ENCODE peak calls at places on chromosomes 5 and 9, in nine cellular contexts. Q is mesothelial cell of epicardium, K is A549, U is epithelial cell of esophagus, O is WERI-Rb-1, W is neural crest cell, F is HFFc6, Z is foreskin fibroblast, Y is psoas muscle. P is an unnamed sample.
A peak's percentile ranks its signal among the peaks of the same experiment; 100 is the strongest.

GRCh38 chr5:109196486-109196885 is 213.3 kb downstream of the PJA2 start:
- DNase-seq in Q (no peak), K (no peak), U (no peak), O (no peak), W (no peak), F (no peak), Z (no peak), Y (no peak), P (no peak)

GRCh38 chr9:3875371-3876132 is 349.8 kb upstream of the RFX3 start:
- DNase-seq in Q (no peak), K (peak; percentile 64), U (peak; percentile 96), O (no peak), W (no peak), F (peak; percentile 89), Z (peak; percentile 61), Y (no peak), P (no peak)

GRCh38 chr9:108973876-108974275 is 39.4 kb downstream of the CTNNAL1 start:
- DNase-seq in Q (no peak), K (no peak), U (no peak), O (peak; percentile 45), W (no peak), F (no peak), Z (no peak), Y (no peak), P (no peak)

GRCh38 chr5:59361454-59361853 is 532.1 kb downstream of the PDE4D start:
- DNase-seq in Q (no peak), K (no peak), U (no peak), O (no peak), W (no peak), F (no peak), Z (no peak), Y (no peak), P (no peak)

GRCh38 chr5:73948720-73949119 is 322.7 kb downstream of the ARHGEF28 start:
- DNase-seq in Q (no peak), K (no peak), U (peak; percentile 16), O (peak; percentile 20), W (no peak), F (peak; percentile 11), Z (peak; percentile 69), Y (peak; percentile 16), P (no peak)

GRCh38 chr5:86679529-86679928 is 61.8 kb downstream of the COX7C start:
- DNase-seq in Q (no peak), K (peak; percentile 22), U (peak; percentile 59), O (peak; percentile 32), W (no peak), F (peak; percentile 58), Z (peak; percentile 5), Y (no peak), P (no peak)

GRCh38 chr9:97703437-97704326 is 6.5 kb upstream of the XPA start:
- DNase-seq in Q (no peak), K (peak; percentile 50), U (peak; percentile 91), O (no peak), W (no peak), F (peak; percentile 85), Z (peak; percentile 65), Y (no peak), P (no peak)

GRCh38 chr9:91421987-91422765 is 1.5 kb downstream of the NFIL3 start:
- DNase-seq in Q (no peak), K (peak; percentile 12), U (peak; percentile 52), O (no peak), W (no peak), F (peak; percentile 33), Z (no peak), Y (no peak), P (peak; percentile 7)

GRCh38 chr5:171342362-171343111 is 33.5 kb downstream of the TLX3 start:
- DNase-seq in Q (no peak), K (peak; percentile 40), U (peak; percentile 66), O (peak; percentile 48), W (peak; percentile 58), F (peak; percentile 58), Z (peak; percentile 33), Y (no peak), P (no peak)

GRCh38 chr5:126285307-126285706 is 137.9 kb upstream of the GRAMD2B start:
- DNase-seq in Q (no peak), K (no peak), U (peak; percentile 5), O (no peak), W (no peak), F (no peak), Z (no peak), Y (no peak), P (no peak)

GRCh38 chr9:121399883-121400607 is 30.0 kb upstream of the STOM start:
- DNase-seq in Q (no peak), K (peak; percentile 40), U (peak; percentile 86), O (no peak), W (no peak), F (peak; percentile 78), Z (peak; percentile 47), Y (no peak), P (no peak)

GRCh38 chr9:123597073-123597472 is 241.1 kb downstream of the CRB2 start:
- DNase-seq in Q (no peak), K (no peak), U (no peak), O (no peak), W (no peak), F (no peak), Z (no peak), Y (no peak), P (peak; percentile 6)

GRCh38 chr5:176662371-176663333 is 15.4 kb downstream of the TSPAN17 start:
- DNase-seq in Q (no peak), K (no peak), U (no peak), O (no peak), W (no peak), F (no peak), Z (no peak), Y (no peak), P (no peak)

GRCh38 chr5:116554764-116555163 is 19.9 kb downstream of the SEMA6A start:
- DNase-seq in Q (no peak), K (no peak), U (no peak), O (no peak), W (no peak), F (no peak), Z (no peak), Y (no peak), P (no peak)

DNA sequence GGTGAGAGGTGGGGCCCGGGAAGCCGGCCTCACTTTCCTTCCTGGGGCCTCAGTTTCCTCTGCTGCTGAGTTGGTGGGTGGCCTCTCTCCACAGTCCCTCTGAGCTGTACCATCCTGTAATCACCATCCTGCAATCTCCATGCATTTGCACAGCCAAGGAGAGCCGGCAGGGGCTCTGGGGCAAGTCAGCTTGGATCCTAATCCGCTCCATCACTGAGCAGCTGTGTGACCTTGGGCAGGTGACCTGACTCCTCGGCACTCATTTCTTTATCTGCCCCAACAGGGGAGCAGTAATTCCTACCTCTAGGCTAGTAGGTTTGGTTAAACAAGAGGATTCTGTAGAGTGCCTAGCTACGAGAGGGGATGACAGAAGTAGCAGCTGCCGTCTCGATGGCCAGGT is 88.2 kb upstream of the ZNF618 start:
- DNase-seq in Q (no peak), K (no peak), U (no peak), O (peak; percentile 28), W (no peak), F (no peak), Z (no peak), Y (no peak), P (no peak)
- TF ChIP-seq CTCF in Q (no peak), K (no peak), U (no peak), O (peak; percentile 44), W (no peak), F (no peak), Z (no peak), Y (no peak), P (no peak)

GRCh38 chr5:142013734-142014495 is 1.1 kb upstream of the GNPDA1 start:
- DNase-seq in Q (no peak), K (no peak), U (peak; percentile 41), O (peak; percentile 17), W (no peak), F (peak; percentile 83), Z (peak; percentile 87), Y (peak; percentile 60), P (no peak)

GRCh38 chr5:142012792-142013388 is at the start of gene GNPDA1:
- DNase-seq in Q (peak; percentile 68), K (peak; percentile 88), U (peak; percentile 78), O (peak; percentile 84), W (peak; percentile 51), F (peak; percentile 54), Z (peak; percentile 86), Y (peak; percentile 86), P (peak; percentile 92)

GRCh38 chr5:142011572-142012185 is 1.1 kb downstream of the GNPDA1 start:
- DNase-seq in Q (no peak), K (no peak), U (no peak), O (no peak), W (no peak), F (no peak), Z (no peak), Y (no peak), P (no peak)

GRCh38 chr5:142009886-142010285 is 2.9 kb downstream of the GNPDA1 start:
- DNase-seq in Q (no peak), K (no peak), U (no peak), O (no peak), W (no peak), F (no peak), Z (no peak), Y (no peak), P (peak; percentile 49)

DNA sequence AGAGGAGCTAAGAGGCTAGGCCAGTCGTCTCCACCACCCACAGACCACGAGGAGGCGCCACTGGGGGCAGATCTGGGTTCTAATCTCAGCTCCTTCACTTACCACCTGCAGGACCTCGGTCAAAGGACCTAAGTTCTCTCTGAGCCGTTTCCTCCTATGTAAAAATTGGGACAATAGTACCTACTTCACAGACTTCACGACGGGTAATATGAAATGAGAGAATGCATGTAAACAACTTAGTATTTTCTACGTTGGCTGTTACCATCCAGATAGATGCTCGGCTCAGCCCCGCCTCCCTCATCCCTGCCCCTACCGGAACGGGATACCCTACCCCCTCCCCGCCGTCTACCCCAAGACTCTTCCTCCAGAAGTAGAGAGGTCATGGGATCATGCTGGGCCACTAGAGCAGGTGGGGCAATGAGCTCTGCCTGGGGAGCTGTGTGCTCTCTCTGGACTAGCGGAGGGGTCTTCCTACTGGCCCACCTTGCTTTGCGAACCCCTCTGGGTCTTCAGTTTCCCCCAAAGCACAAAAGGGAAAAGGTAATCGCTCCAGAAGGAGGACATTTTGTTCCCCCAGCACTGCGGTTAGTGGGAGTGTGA is 541 bp downstream of the GNPDA1 start:
- DNase-seq in Q (no peak), K (peak; percentile 46), U (peak; percentile 30), O (peak; percentile 67), W (peak; percentile 51), F (peak; percentile 10), Z (no peak), Y (peak; percentile 61), P (no peak)
- TF ChIP-seq CTCF in Q (no peak), K (peak; percentile 56), U (peak; percentile 43), O (peak; percentile 74), W (peak; percentile 65), F (peak; percentile 73), Z (peak; percentile 67), Y (peak; percentile 30), P (peak; percentile 54)

GRCh38 chr9:114434878-114435311 is 47.1 kb upstream of the AKNA start:
- DNase-seq in Q (no peak), K (peak; percentile 63), U (peak; percentile 68), O (peak; percentile 53), W (no peak), F (no peak), Z (peak; percentile 11), Y (no peak), P (no peak)
- TF ChIP-seq CTCF in Q (no peak), K (peak; percentile 66), U (peak; percentile 87), O (peak; percentile 91), W (peak; percentile 70), F (peak; percentile 77), Z (peak; percentile 75), Y (no peak), P (peak; percentile 75)

DNA sequence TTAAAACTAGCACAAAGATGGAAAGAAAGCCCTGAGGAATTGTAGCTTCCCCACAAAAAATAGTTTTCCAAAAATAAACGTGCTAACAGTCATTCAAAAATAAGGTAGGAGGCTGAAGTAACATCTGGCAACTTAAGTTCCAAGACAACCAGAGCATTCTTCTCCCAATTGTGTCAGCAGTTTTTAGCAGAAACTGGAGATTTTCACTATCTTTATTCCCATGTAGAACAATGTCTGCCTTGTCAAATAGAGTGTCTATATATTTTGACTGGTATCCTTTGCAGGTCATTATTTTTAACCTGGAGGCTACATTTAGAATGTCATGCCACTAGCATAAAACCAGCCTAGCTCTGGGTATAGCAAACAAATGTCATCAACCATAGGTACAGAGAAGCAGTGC is 10.8 kb downstream of the TYRP1 start:
- DNase-seq in Q (no peak), K (no peak), U (no peak), O (no peak), W (no peak), F (no peak), Z (no peak), Y (no peak), P (no peak)
- TF ChIP-seq CTCF in Q (no peak), K (no peak), U (no peak), O (no peak), W (no peak), F (no peak), Z (no peak), Y (no peak), P (no peak)

P was measured in osteocyte.